ENCODE peak calls at places on chromosome 3, in five cellular contexts. K is GM23248, C is heart left ventricle, Y is adrenal gland, F is sigmoid colon. U is an unnamed sample.
A peak's percentile ranks its signal among the peaks of the same experiment; 100 is the strongest.

GRCh38 chr3:57809609-57809968 is 53.5 kb downstream of the SLMAP start:
- DNase-seq in K (no peak), F (no peak), C (no peak), Y (no peak), U (no peak)

GRCh38 chr3:183560607-183561006 is 5.1 kb upstream of the KLHL6 start:
- DNase-seq in Y (no peak), K (no peak), F (no peak), C (no peak), U (no peak)

GRCh38 chr3:180011927-180012326 is 24.8 kb downstream of the PEX5L start:
- DNase-seq in K (no peak), F (no peak), C (no peak), Y (no peak), U (no peak)

GRCh38 chr3:129027544-129027880 is 26.4 kb downstream of the EFCC1 start:
- DNase-seq in K (no peak), Y (no peak), F (no peak), C (no peak), U (no peak)

GRCh38 chr3:183317886-183318845 is 65.1 kb downstream of the B3GNT5 start:
- DNase-seq in Y (no peak), C (no peak), K (peak; percentile 55), F (no peak), U (no peak)

GRCh38 chr3:189117087-189117486 is 54.7 kb upstream of the TPRG1 start:
- DNase-seq in K (no peak), Y (no peak), C (no peak), F (no peak), U (no peak)

GRCh38 chr3:57587946-57588345 is 9.2 kb downstream of the ARF4 start:
- DNase-seq in Y (no peak), F (no peak), K (no peak), C (no peak), U (no peak)

GRCh38 chr3:37256447-37256846 is 82.1 kb upstream of the LRRFIP2 start:
- DNase-seq in C (no peak), Y (no peak), K (peak; percentile 22), F (no peak), U (no peak)

GRCh38 chr3:104519068-104519467 is 847.6 kb upstream of the ALCAM start:
- DNase-seq in F (no peak), C (no peak), K (no peak), Y (no peak), U (no peak)

GRCh38 chr3:5198986-5199731 is 11.7 kb downstream of the EDEM1 start:
- DNase-seq in K (no peak), Y (no peak), C (no peak), F (no peak), U (no peak)

GRCh38 chr3:172680684-172681083 is 30.2 kb downstream of the NCEH1 start:
- DNase-seq in Y (peak; percentile 82), C (no peak), F (no peak), K (peak; percentile 47), U (no peak)

GRCh38 chr3:55543228-55543627 is 56.1 kb upstream of the WNT5A start:
- DNase-seq in Y (no peak), C (no peak), K (peak; percentile 32), F (no peak), U (no peak)

GRCh38 chr3:148453764-148454163 is 243.9 kb upstream of the AGTR1 start:
- DNase-seq in F (no peak), Y (no peak), K (no peak), C (no peak), U (no peak)

GRCh38 chr3:59605318-59605717 is 555.5 kb upstream of the CFAP20DC start:
- DNase-seq in F (no peak), K (no peak), Y (no peak), C (no peak), U (no peak)

GRCh38 chr3:119315600-119316312 is 21.6 kb downstream of the ARHGAP31 start:
- DNase-seq in K (peak; percentile 37), F (no peak), Y (no peak), C (no peak), U (no peak)

GRCh38 chr3:31305324-31305723 is 227.4 kb upstream of the STT3B start:
- DNase-seq in C (no peak), Y (no peak), F (no peak), K (no peak), U (no peak)

GRCh38 chr3:30266536-30266935 is 339.9 kb upstream of the TGFBR2 start:
- DNase-seq in K (peak; percentile 6), Y (no peak), C (no peak), F (no peak), U (no peak)

GRCh38 chr3:79604681-79605080 is 163.1 kb downstream of the ROBO1 start:
- DNase-seq in F (no peak), C (no peak), Y (no peak), K (no peak), U (no peak)

GRCh38 chr3:72303926-72304325 is 519.0 kb upstream of the PROK2 start:
- DNase-seq in F (no peak), K (no peak), C (no peak), Y (peak; percentile 55), U (no peak)

GRCh38 chr3:142281474-142281873 is 56.1 kb upstream of the GK5 start:
- DNase-seq in K (no peak), Y (no peak), C (no peak), F (no peak), U (no peak)

GRCh38 chr3:4976109-4976508 is 3.1 kb upstream of the BHLHE40 start:
- DNase-seq in K (peak; percentile 78), C (peak; percentile 40), F (no peak), Y (peak; percentile 84), U (no peak)

GRCh38 chr3:120524171-120524923 is 71.8 kb upstream of the NDUFB4 start:
- DNase-seq in F (no peak), C (no peak), K (peak; percentile 66), Y (no peak), U (no peak)

GRCh38 chr3:120928991-120929390 is 21.0 kb downstream of the STXBP5L start:
- DNase-seq in C (no peak), F (no peak), K (no peak), Y (no peak), U (no peak)

GRCh38 chr3:11434017-11434526 is 161.9 kb downstream of the ATG7 start:
- DNase-seq in Y (peak; percentile 68), K (peak; percentile 88), C (peak; percentile 57), F (peak; percentile 80), U (peak; percentile 83)

GRCh38 chr3:123737168-123737567 is 147.0 kb downstream of the MYLK start:
- DNase-seq in F (no peak), C (no peak), Y (no peak), K (no peak), U (no peak)

GRCh38 chr3:10263549-10264363 is 15.5 kb downstream of the TATDN2 start:
- DNase-seq in Y (peak; percentile 80), F (peak; percentile 57), C (no peak), K (peak; percentile 81), U (no peak)

GRCh38 chr3:147361671-147362420 is 44.5 kb downstream of the ZIC4 start:
- DNase-seq in K (peak; percentile 41), C (no peak), F (no peak), Y (no peak), U (no peak)

GRCh38 chr3:13015286-13016082 is 57.7 kb downstream of the IQSEC1 start:
- DNase-seq in K (no peak), C (peak; percentile 42), Y (no peak), F (peak; percentile 70), U (peak; percentile 78)

GRCh38 chr3:185781759-185782158 is 43.1 kb downstream of the IGF2BP2 start:
- DNase-seq in F (no peak), K (peak; percentile 71), C (no peak), Y (no peak), U (no peak)

GRCh38 chr3:66931699-66932098 is 66.4 kb upstream of the KBTBD8 start:
- DNase-seq in K (no peak), C (no peak), F (no peak), Y (no peak), U (no peak)

GRCh38 chr3:151316267-151316991 is at the start of gene GPR87:
- DNase-seq in K (peak; percentile 34), F (no peak), C (no peak), Y (no peak), U (no peak)

GRCh38 chr3:172305552-172305951 is 142.7 kb downstream of the GHSR start:
- DNase-seq in F (no peak), K (peak; percentile 90), C (no peak), Y (no peak), U (no peak)

GRCh38 chr3:43872901-43873300 is 182.2 kb downstream of the ABHD5 start:
- DNase-seq in K (peak; percentile 45), F (no peak), Y (no peak), C (no peak), U (no peak)

GRCh38 chr3:43874290-43874689 is 183.6 kb downstream of the ABHD5 start:
- DNase-seq in F (no peak), C (no peak), Y (peak; percentile 18), K (no peak), U (no peak)

GRCh38 chr3:43873723-43874122 is 183.0 kb downstream of the ABHD5 start:
- DNase-seq in Y (no peak), C (no peak), F (no peak), K (no peak), U (peak; percentile 30)

GRCh38 chr3:43879166-43879565 is 188.4 kb downstream of the ABHD5 start:
- DNase-seq in Y (peak; percentile 37), K (peak; percentile 43), C (no peak), F (no peak), U (no peak)

DNA sequence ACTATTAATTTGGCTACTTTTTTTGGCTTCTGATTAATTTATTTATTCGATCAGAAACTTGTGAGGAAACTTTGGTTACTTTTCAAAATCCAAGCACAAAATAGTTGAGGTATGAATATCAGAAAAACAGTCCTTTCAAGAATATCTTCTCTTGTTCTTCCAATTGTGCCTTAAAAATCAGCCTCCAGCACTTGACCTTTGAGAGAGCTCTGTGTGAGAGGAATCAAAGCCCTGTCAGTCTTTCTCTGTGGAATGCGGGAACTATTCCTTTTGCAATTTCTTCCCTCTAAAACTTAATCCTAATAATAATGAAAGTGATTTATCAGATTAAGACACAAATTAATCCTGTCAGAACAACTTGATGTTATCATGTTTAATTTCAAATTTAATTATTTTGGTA is 185.9 kb downstream of the ABHD5 start:
- DNase-seq in Y (no peak), C (no peak), F (no peak), K (no peak), U (no peak)
- H3K27ac ChIP-seq in Y (no peak overlapping the region), C (no peak overlapping the region), F (no peak overlapping the region), K (no peak overlapping the region), U (no peak overlapping the region)

DNA sequence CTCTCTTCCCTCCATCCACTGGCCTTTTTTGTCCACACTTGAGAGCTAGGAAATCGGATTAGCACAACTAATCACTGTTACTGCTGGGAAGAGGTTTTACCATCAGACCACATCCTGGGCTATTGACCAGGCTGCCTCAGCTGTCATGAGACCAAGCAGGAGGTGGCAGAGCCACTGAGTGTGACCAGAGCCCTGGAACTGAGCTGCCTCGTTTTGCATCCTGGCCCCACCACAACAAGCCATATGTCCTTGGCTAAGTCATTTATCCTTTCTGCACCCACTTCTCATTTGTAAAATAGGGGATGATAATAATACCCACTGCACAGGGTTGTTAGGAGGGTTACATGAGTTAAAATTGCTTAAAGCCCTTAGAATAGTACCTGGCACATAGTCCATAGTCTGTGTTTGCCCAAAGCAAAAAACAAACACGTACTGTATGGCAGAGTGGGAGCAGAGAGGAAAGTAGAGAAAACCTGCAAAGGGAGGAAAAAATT is 34.1 kb downstream of the TMEM158 start:
- DNase-seq in Y (no peak), C (no peak), F (peak; percentile 7), K (no peak), U (no peak)
- H3K27ac ChIP-seq in Y (no peak overlapping the region), C (no peak overlapping the region), F (no peak overlapping the region), K (no peak overlapping the region), U (no peak overlapping the region)

GRCh38 chr3:157532529-157533297 is 29.5 kb upstream of the VEPH1 start:
- DNase-seq in C (peak; percentile 28), K (peak; percentile 93), F (no peak), Y (no peak), U (no peak)
- H3K27ac ChIP-seq in C (no peak overlapping the region), K (peak overlapping the region; percentile 83), F (no peak overlapping the region), Y (peak overlapping the region; percentile 14), U (no peak overlapping the region)

GRCh38 chr3:49416867-49417266 is 4.6 kb downstream of the TCTA start:
- DNase-seq in C (no peak), K (no peak), Y (no peak), F (no peak), U (no peak)
- H3K27ac ChIP-seq in C (no peak overlapping the region), K (no peak overlapping the region), Y (peak overlapping the region; percentile 64), F (no peak overlapping the region), U (peak overlapping the region; percentile 19)

U was measured in ascending aorta.